ENCODE peak calls at places on chromosome 22, in nine cellular contexts. E is stimulated activated CD4-positive, alpha-beta T cell treated with anti-CD3 and anti-CD28 coated beads, Interleukin-4, amount 100 ng/mL, for 4 hours; J is CD8-positive, alpha-beta memory T cell; I is activated CD4-positive, alpha-beta T cell treated with anti-CD3 and anti-CD28 coated beads, Interleukin-2, amount 50 U/mL, for 1 hour; L is anterior cingulate cortex; C is T-helper 2 cell treated with Interferon-gamma antibody and Interleukin-4, amounts not matched to agents 5 μg/mL and 100 μg/mL, for 36 hours; W is lung; R is pancreas; D is progenitor cell of endocrine pancreas. K is an unnamed sample.

GRCh38 chr22:30226192-30226832 is 20.2 kb downstream of the LIF start:
- DNase-seq in C (no peak), R (no peak), D (no peak), L (no peak), I (no peak), J (no peak), W (no peak), E (no peak), K (no peak)

GRCh38 chr22:47155912-47156311 is 393.5 kb downstream of the TBC1D22A start:
- DNase-seq in I (no peak), R (no peak), J (no peak), E (no peak), C (no peak), L (no peak), W (no peak), D (no peak), K (no peak)

GRCh38 chr22:20080445-20080775 is 369 bp downstream of the DGCR8 start:
- DNase-seq in I (peak), W (peak), L (peak), E (peak), D (peak), C (peak), R (peak), J (peak), K (peak)

GRCh38 chr22:28909375-28909774 is 26.0 kb downstream of the ZNRF3 start:
- DNase-seq in D (no peak), I (no peak), R (no peak), W (no peak), J (no peak), C (peak), E (peak), L (no peak), K (no peak)

GRCh38 chr22:41917906-41918791 is 3.3 kb upstream of the SHISA8 start:
- DNase-seq in L (no peak), C (no peak), E (no peak), J (no peak), D (no peak), I (no peak), R (no peak), W (no peak), K (no peak)

GRCh38 chr22:49910229-49911155 is 7.7 kb downstream of the ALG12 start:
- DNase-seq in C (no peak), E (no peak), R (no peak), W (no peak), L (no peak), J (no peak), D (no peak), I (no peak), K (no peak)

GRCh38 chr22:34150023-34150422 is 229.7 kb upstream of the LARGE1 start:
- DNase-seq in I (no peak), J (no peak), R (no peak), W (no peak), D (no peak), E (no peak), L (no peak), C (no peak), K (no peak)

GRCh38 chr22:46280999-46281623 is 13.3 kb downstream of the TTC38 start:
- DNase-seq in D (no peak), L (no peak), W (no peak), C (no peak), R (no peak), J (peak), I (no peak), E (no peak), K (no peak)

GRCh38 chr22:19431641-19432091 is at the start of gene HIRA:
- DNase-seq in R (peak), L (peak), W (peak), I (peak), D (peak), C (peak), J (peak), E (peak), K (peak)

GRCh38 chr22:46595545-46595944 is 24.6 kb upstream of the GRAMD4 start:
- DNase-seq in R (no peak), L (no peak), I (no peak), W (no peak), D (no peak), E (no peak), C (no peak), J (no peak), K (no peak)

GRCh38 chr22:49229483-49230193 is 598.0 kb downstream of the BRD1 start:
- DNase-seq in D (no peak), I (no peak), R (no peak), C (no peak), E (no peak), L (no peak), W (no peak), J (no peak), K (no peak)

GRCh38 chr22:24441406-24442351 is 14.3 kb downstream of the ADORA2A start:
- DNase-seq in J (no peak), L (no peak), I (no peak), C (no peak), R (no peak), E (no peak), D (no peak), W (no peak), K (no peak)

GRCh38 chr22:50625568-50626313 is 2.2 kb downstream of the ARSA start:
- DNase-seq in D (no peak), J (no peak), R (no peak), I (no peak), C (no peak), W (no peak), E (no peak), L (no peak), K (no peak)

GRCh38 chr22:22099194-22099486 is 116.6 kb upstream of the TOP3B start:
- DNase-seq in R (no peak), W (no peak), I (no peak), J (no peak), D (no peak), C (no peak), L (no peak), E (no peak), K (no peak)

GRCh38 chr22:47194476-47195155 is 432.2 kb downstream of the TBC1D22A start:
- DNase-seq in D (no peak), L (no peak), I (no peak), C (no peak), R (no peak), J (no peak), W (no peak), E (no peak), K (no peak)

GRCh38 chr22:32527756-32528155 is 53.1 kb downstream of the FBXO7 start:
- DNase-seq in C (no peak), R (no peak), D (no peak), L (no peak), E (no peak), J (no peak), W (no peak), I (no peak), K (no peak)

GRCh38 chr22:30573594-30574094 is 821 bp downstream of the GAL3ST1 start:
- DNase-seq in J (no peak), L (no peak), D (no peak), I (no peak), W (no peak), R (peak), E (no peak), C (no peak), K (no peak)

K was measured in T-helper 22 cell.